ENCODE peak calls at places on chromosomes 11 and 22, in nine cellular contexts. One of them, this sample, is unnamed.

GRCh38 chr11:61259363-61259762 is 18.4 kb downstream of the PGA5 start:
- DNase-seq in foreskin keratinocyte: no peak
- DNase-seq in WTC11: no peak
- DNase-seq in BJ: no peak
- DNase-seq in psoas muscle: no peak
- DNase-seq in tibial nerve: no peak
- DNase-seq in sciatic nerve: no peak
- DNase-seq in stimulated activated CD8-positive, alpha-beta memory T cell treated with anti-CD3 and anti-CD28 coated beads, Interleukin-4, amount 100 ng/mL, for 1 hour: no peak
- DNase-seq in activated CD4-positive, alpha-beta T cell treated with anti-CD3 and anti-CD28 coated beads, Interleukin-2, amount 50 U/mL, for 1 hour: no peak
- DNase-seq in this sample: no peak

GRCh38 chr11:12961615-12962014 is 47.5 kb upstream of the RASSF10 start:
- DNase-seq in stimulated activated CD8-positive, alpha-beta memory T cell treated with anti-CD3 and anti-CD28 coated beads, Interleukin-4, amount 100 ng/mL, for 1 hour: no peak
- DNase-seq in sciatic nerve: no peak
- DNase-seq in BJ: no peak
- DNase-seq in tibial nerve: no peak
- DNase-seq in WTC11: no peak
- DNase-seq in psoas muscle: no peak
- DNase-seq in activated CD4-positive, alpha-beta T cell treated with anti-CD3 and anti-CD28 coated beads, Interleukin-2, amount 50 U/mL, for 1 hour: no peak
- DNase-seq in foreskin keratinocyte: no peak
- DNase-seq in this sample: no peak

GRCh38 chr11:120061761-120062560 is 76.0 kb downstream of the TRIM29 start:
- DNase-seq in sciatic nerve: no peak
- DNase-seq in stimulated activated CD8-positive, alpha-beta memory T cell treated with anti-CD3 and anti-CD28 coated beads, Interleukin-4, amount 100 ng/mL, for 1 hour: no peak
- DNase-seq in foreskin keratinocyte: no peak
- DNase-seq in tibial nerve: no peak
- DNase-seq in activated CD4-positive, alpha-beta T cell treated with anti-CD3 and anti-CD28 coated beads, Interleukin-2, amount 50 U/mL, for 1 hour: no peak
- DNase-seq in WTC11: peak; percentile 57
- DNase-seq in BJ: no peak
- DNase-seq in psoas muscle: no peak
- DNase-seq in this sample: no peak

GRCh38 chr11:122020902-122021301 is 95.1 kb downstream of the BLID start:
- DNase-seq in activated CD4-positive, alpha-beta T cell treated with anti-CD3 and anti-CD28 coated beads, Interleukin-2, amount 50 U/mL, for 1 hour: no peak
- DNase-seq in BJ: no peak
- DNase-seq in stimulated activated CD8-positive, alpha-beta memory T cell treated with anti-CD3 and anti-CD28 coated beads, Interleukin-4, amount 100 ng/mL, for 1 hour: no peak
- DNase-seq in WTC11: no peak
- DNase-seq in tibial nerve: peak; percentile 54
- DNase-seq in sciatic nerve: no peak
- DNase-seq in psoas muscle: no peak
- DNase-seq in foreskin keratinocyte: no peak
- DNase-seq in this sample: no peak

GRCh38 chr22:24326266-24326665 is 55.6 kb downstream of the SPECC1L start:
- DNase-seq in foreskin keratinocyte: no peak
- DNase-seq in psoas muscle: no peak
- DNase-seq in stimulated activated CD8-positive, alpha-beta memory T cell treated with anti-CD3 and anti-CD28 coated beads, Interleukin-4, amount 100 ng/mL, for 1 hour: no peak
- DNase-seq in sciatic nerve: no peak
- DNase-seq in activated CD4-positive, alpha-beta T cell treated with anti-CD3 and anti-CD28 coated beads, Interleukin-2, amount 50 U/mL, for 1 hour: no peak
- DNase-seq in tibial nerve: no peak
- DNase-seq in BJ: no peak
- DNase-seq in WTC11: no peak
- DNase-seq in this sample: no peak

GRCh38 chr11:46903846-46904245 is 14.5 kb downstream of the LRP4 start:
- DNase-seq in tibial nerve: no peak
- DNase-seq in psoas muscle: no peak
- DNase-seq in WTC11: no peak
- DNase-seq in foreskin keratinocyte: no peak
- DNase-seq in BJ: no peak
- DNase-seq in activated CD4-positive, alpha-beta T cell treated with anti-CD3 and anti-CD28 coated beads, Interleukin-2, amount 50 U/mL, for 1 hour: no peak
- DNase-seq in stimulated activated CD8-positive, alpha-beta memory T cell treated with anti-CD3 and anti-CD28 coated beads, Interleukin-4, amount 100 ng/mL, for 1 hour: no peak
- DNase-seq in sciatic nerve: no peak
- DNase-seq in this sample: no peak

GRCh38 chr11:32527776-32528175 is 55.9 kb upstream of the EIF3M start:
- DNase-seq in psoas muscle: no peak
- DNase-seq in foreskin keratinocyte: no peak
- DNase-seq in WTC11: no peak
- DNase-seq in tibial nerve: no peak
- DNase-seq in activated CD4-positive, alpha-beta T cell treated with anti-CD3 and anti-CD28 coated beads, Interleukin-2, amount 50 U/mL, for 1 hour: no peak
- DNase-seq in stimulated activated CD8-positive, alpha-beta memory T cell treated with anti-CD3 and anti-CD28 coated beads, Interleukin-4, amount 100 ng/mL, for 1 hour: no peak
- DNase-seq in BJ: no peak
- DNase-seq in sciatic nerve: no peak
- DNase-seq in this sample: no peak

GRCh38 chr11:92822410-92822809 is 147.0 kb upstream of the MTNR1B start:
- DNase-seq in BJ: no peak
- DNase-seq in foreskin keratinocyte: no peak
- DNase-seq in WTC11: no peak
- DNase-seq in sciatic nerve: no peak
- DNase-seq in activated CD4-positive, alpha-beta T cell treated with anti-CD3 and anti-CD28 coated beads, Interleukin-2, amount 50 U/mL, for 1 hour: no peak
- DNase-seq in tibial nerve: no peak
- DNase-seq in stimulated activated CD8-positive, alpha-beta memory T cell treated with anti-CD3 and anti-CD28 coated beads, Interleukin-4, amount 100 ng/mL, for 1 hour: no peak
- DNase-seq in psoas muscle: no peak
- DNase-seq in this sample: no peak

This sample was measured in tibial artery.